ENCODE peak calls at places on chromosomes 5 and 9, in nine cellular contexts. E is effector memory CD4-positive, alpha-beta T cell; U is Peyer's patch; G is CD8-positive, alpha-beta memory T cell; F is breast epithelium; A is left ventricle myocardium inferior; K is mucosa of descending colon; B is OCI-LY7; V is astrocyte. Q is an unnamed sample.

GRCh38 chr5:77906806-77907205 is 130.7 kb upstream of the TBCA start:
- DNase-seq in F (no peak), K (no peak), G (no peak), A (no peak), U (no peak), V (peak; percentile 21), B (no peak), E (no peak), Q (peak; percentile 77)

GRCh38 chr5:142441638-142442037 is 116.8 kb upstream of the SPRY4 start:
- DNase-seq in V (no peak), F (no peak), B (no peak), E (no peak), U (no peak), K (no peak), G (no peak), A (no peak), Q (no peak)

GRCh38 chr5:1190915-1191314 is 10.5 kb upstream of the SLC6A19 start:
- DNase-seq in B (peak; percentile 41), K (no peak), V (no peak), E (no peak), A (no peak), G (no peak), F (no peak), U (peak; percentile 13), Q (no peak)

GRCh38 chr9:38761334-38761733 is 41.4 kb upstream of the FAM240B start:
- DNase-seq in E (no peak), A (no peak), U (no peak), V (no peak), K (no peak), G (no peak), F (no peak), B (no peak), Q (no peak)

GRCh38 chr5:179451813-179452196 is 98.5 kb upstream of the RUFY1 start:
- DNase-seq in U (no peak), B (no peak), F (no peak), V (no peak), K (no peak), E (no peak), G (no peak), A (no peak), Q (no peak)

GRCh38 chr9:114396558-114397218 is 8.9 kb upstream of the AKNA start:
- DNase-seq in U (no peak), K (no peak), B (peak; percentile 56), E (no peak), F (peak; percentile 37), A (no peak), V (no peak), G (no peak), Q (no peak)

GRCh38 chr5:88665750-88666215 is 217.2 kb downstream of the MEF2C start:
- DNase-seq in E (no peak), V (peak; percentile 74), U (no peak), G (no peak), B (no peak), F (no peak), A (no peak), K (no peak), Q (no peak)

GRCh38 chr5:139749242-139749641 is 46.4 kb upstream of the PSD2 start:
- DNase-seq in F (no peak), U (no peak), E (no peak), G (no peak), A (no peak), K (no peak), V (no peak), B (no peak), Q (no peak)

GRCh38 chr9:122228906-122229837 is at the start of gene LHX6:
- DNase-seq in G (no peak), A (no peak), B (no peak), U (no peak), E (no peak), V (peak; percentile 22), F (no peak), K (no peak), Q (peak; percentile 54)

GRCh38 chr5:60842859-60843692 is 993 bp downstream of the ELOVL7 start:
- DNase-seq in A (no peak), E (no peak), K (no peak), F (no peak), G (no peak), U (peak; percentile 67), V (no peak), B (no peak), Q (peak; percentile 58)

GRCh38 chr9:102867488-102867887 is 127.6 kb upstream of the CYLC2 start:
- DNase-seq in F (no peak), K (no peak), U (no peak), A (no peak), B (no peak), E (no peak), V (peak; percentile 85), G (no peak), Q (peak; percentile 2)

GRCh38 chr5:60295423-60295822 is 401.9 kb upstream of the PDE4D start:
- DNase-seq in E (no peak), F (no peak), U (no peak), K (no peak), A (no peak), B (peak; percentile 29), V (peak; percentile 15), G (no peak), Q (peak; percentile 27)

GRCh38 chr9:133690111-133690561 is 48.0 kb downstream of the SARDH start:
- DNase-seq in K (no peak), V (no peak), E (no peak), F (no peak), G (no peak), B (no peak), A (peak; percentile 11), U (no peak), Q (no peak)

DNA sequence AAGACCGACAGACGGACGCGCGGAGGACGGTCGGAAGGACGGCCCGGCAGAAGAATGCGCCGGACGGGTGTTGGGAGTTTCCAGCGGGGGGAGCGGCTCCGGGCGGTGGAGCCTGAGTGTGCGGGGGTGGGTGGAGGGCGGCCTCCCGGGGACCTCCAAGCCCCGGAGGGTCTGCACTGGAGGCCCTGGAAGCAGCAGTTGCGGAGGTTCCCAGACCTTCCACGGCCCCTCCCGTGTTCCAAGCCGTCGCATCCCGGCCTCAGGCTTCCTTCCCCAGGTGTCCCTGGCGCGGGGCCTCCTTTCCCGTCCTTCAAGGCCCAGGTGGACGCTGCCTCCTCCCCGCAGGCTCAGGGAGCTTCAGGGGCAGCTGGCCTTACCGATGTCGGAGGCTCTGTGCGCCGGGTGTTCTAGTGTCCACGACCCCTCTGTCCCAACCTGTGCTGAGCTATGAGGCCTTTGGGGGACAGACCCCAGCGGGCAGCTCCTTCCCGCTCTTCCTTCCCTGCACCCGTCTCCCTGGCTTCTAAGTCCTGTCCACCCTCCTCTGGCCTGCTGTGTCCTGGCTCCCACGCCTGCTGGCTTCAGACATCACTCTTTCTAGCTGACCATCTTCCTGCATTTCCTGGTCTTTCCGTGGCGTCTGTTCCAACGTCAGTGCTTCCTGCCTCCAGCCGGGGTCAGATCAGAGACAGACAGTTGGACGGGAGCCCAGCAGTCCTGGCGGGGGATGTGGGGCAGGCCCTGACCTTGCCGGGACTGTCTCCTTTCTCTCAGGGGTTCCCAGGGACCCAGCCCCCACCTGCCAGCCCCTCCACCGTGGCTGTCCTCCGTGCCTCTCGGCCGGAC is 5.6 kb downstream of the NRARP start:
- DNase-seq in G (no peak), V (peak; percentile 33), K (peak; percentile 77), A (peak; percentile 73), F (no peak), B (no peak), E (no peak), U (peak; percentile 76), Q (no peak)
- H3K9me3 ChIP-seq in G (no peaks in the 10 kb centered on the region), V (peaks cover 4% of the 10 kb centered on the region), K (no peaks in the 10 kb centered on the region), A (peaks cover 6% of the 10 kb centered on the region), F (no peaks in the 10 kb centered on the region), B (no peaks in the 10 kb centered on the region), E (no peaks in the 10 kb centered on the region), U (no peaks in the 10 kb centered on the region), Q (no peaks in the 10 kb centered on the region)

GRCh38 chr5:123943136-123943535 is 431.2 kb downstream of the CSNK1G3 start:
- DNase-seq in E (no peak), U (no peak), B (no peak), V (no peak), F (no peak), A (no peak), K (no peak), G (no peak), Q (no peak)
- H3K9me3 ChIP-seq in E (no peaks in the 10 kb centered on the region), U (peaks cover 5% of the 10 kb centered on the region), B (peaks cover 2% of the 10 kb centered on the region), V (no peaks in the 10 kb centered on the region), F (peaks cover 9% of the 10 kb centered on the region), A (peaks cover 14% of the 10 kb centered on the region), K (peaks cover 15% of the 10 kb centered on the region), G (no peaks in the 10 kb centered on the region), Q (no peaks in the 10 kb centered on the region)

GRCh38 chr9:61669352-61669751 is 479.5 kb downstream of the SPATA31A7 start:
- DNase-seq in G (no peak), F (no peak), E (no peak), V (no peak), K (no peak), B (no peak), U (no peak), A (no peak), Q (no peak)
- H3K9me3 ChIP-seq in G (no peaks in the 10 kb centered on the region), F (peaks cover 31% of the 10 kb centered on the region), E (no peaks in the 10 kb centered on the region), V (no peaks in the 10 kb centered on the region), K (peaks cover 61% of the 10 kb centered on the region), B (no peaks in the 10 kb centered on the region), U (peaks cover 6% of the 10 kb centered on the region), A (no peaks in the 10 kb centered on the region), Q (peaks cover 45% of the 10 kb centered on the region)

GRCh38 chr9:111561165-111561719 is 36.3 kb downstream of the ZNF483 start:
- DNase-seq in A (no peak), B (no peak), V (no peak), K (no peak), F (no peak), U (no peak), E (no peak), G (no peak), Q (no peak)
- H3K9me3 ChIP-seq in A (peaks cover 18% of the 10 kb centered on the region), B (no peaks in the 10 kb centered on the region), V (no peaks in the 10 kb centered on the region), K (peaks cover 8% of the 10 kb centered on the region), F (peaks cover 15% of the 10 kb centered on the region), U (peaks cover 13% of the 10 kb centered on the region), E (no peaks in the 10 kb centered on the region), G (no peaks in the 10 kb centered on the region), Q (no peaks in the 10 kb centered on the region)

GRCh38 chr5:165576678-165577275 is 2071.4 kb downstream of the MAT2B start:
- DNase-seq in B (no peak), F (no peak), E (no peak), A (no peak), V (no peak), U (no peak), G (no peak), K (no peak), Q (no peak)
- H3K9me3 ChIP-seq in B (no peaks in the 10 kb centered on the region), F (no peaks in the 10 kb centered on the region), E (no peaks in the 10 kb centered on the region), A (peaks cover 9% of the 10 kb centered on the region), V (no peaks in the 10 kb centered on the region), U (no peaks in the 10 kb centered on the region), G (no peaks in the 10 kb centered on the region), K (no peaks in the 10 kb centered on the region), Q (no peaks in the 10 kb centered on the region)